ENCODE peak calls at places on chromosomes 2 and 18, in five cellular contexts. One of them, this sample, is unnamed.

GRCh38 chr2:231364961-231365810 is 30.3 kb upstream of the B3GNT7 start:
- DNase-seq in HCT116: no peak
- DNase-seq in GM23248: peak; percentile 81
- DNase-seq in fibroblast of lung: peak; percentile 72
- DNase-seq in PC-3: peak; percentile 98
- DNase-seq in this sample: peak; percentile 92

GRCh38 chr2:64092502-64092901 is 51.7 kb downstream of the PELI1 start:
- DNase-seq in GM23248: no peak
- DNase-seq in fibroblast of lung: no peak
- DNase-seq in PC-3: no peak
- DNase-seq in HCT116: no peak
- DNase-seq in this sample: no peak

GRCh38 chr2:11508279-11508678 is 25.6 kb upstream of the GREB1 start:
- DNase-seq in PC-3: no peak
- DNase-seq in HCT116: no peak
- DNase-seq in GM23248: no peak
- DNase-seq in fibroblast of lung: peak; percentile 31
- DNase-seq in this sample: no peak

GRCh38 chr2:129857200-129857599 is 122.3 kb upstream of the RAB6C start:
- DNase-seq in HCT116: no peak
- DNase-seq in GM23248: no peak
- DNase-seq in fibroblast of lung: no peak
- DNase-seq in PC-3: no peak
- DNase-seq in this sample: peak; percentile 45

GRCh38 chr2:7685342-7686015 is 768.3 kb downstream of the RNF144A start:
- DNase-seq in PC-3: peak; percentile 53
- DNase-seq in HCT116: no peak
- DNase-seq in GM23248: peak; percentile 85
- DNase-seq in fibroblast of lung: peak; percentile 6
- DNase-seq in this sample: peak; percentile 54

GRCh38 chr2:45212953-45213635 is 203.8 kb upstream of the SIX2 start:
- DNase-seq in HCT116: no peak
- DNase-seq in fibroblast of lung: peak; percentile 34
- DNase-seq in GM23248: no peak
- DNase-seq in PC-3: no peak
- DNase-seq in this sample: no peak

GRCh38 chr2:97736185-97736584 is 22.8 kb downstream of the ZAP70 start:
- DNase-seq in fibroblast of lung: no peak
- DNase-seq in PC-3: no peak
- DNase-seq in HCT116: no peak
- DNase-seq in GM23248: no peak
- DNase-seq in this sample: no peak

GRCh38 chr18:49368876-49369440 is 91.5 kb downstream of the DYM start:
- DNase-seq in PC-3: no peak
- DNase-seq in HCT116: no peak
- DNase-seq in fibroblast of lung: peak; percentile 2
- DNase-seq in GM23248: no peak
- DNase-seq in this sample: peak; percentile 52

GRCh38 chr18:33755918-33756590 is 178.0 kb downstream of the ASXL3 start:
- DNase-seq in GM23248: peak; percentile 95
- DNase-seq in PC-3: peak; percentile 64
- DNase-seq in HCT116: no peak
- DNase-seq in fibroblast of lung: peak; percentile 98
- DNase-seq in this sample: peak; percentile 79

GRCh38 chr2:73112026-73112912 is 479 bp downstream of the RAB11FIP5 start:
- DNase-seq in fibroblast of lung: peak; percentile 39
- DNase-seq in PC-3: peak; percentile 36
- DNase-seq in HCT116: peak; percentile 12
- DNase-seq in GM23248: peak; percentile 81
- DNase-seq in this sample: peak; percentile 46

GRCh38 chr18:58997811-58998337 is 133.2 kb downstream of the ZNF532 start:
- DNase-seq in GM23248: peak; percentile 90
- DNase-seq in PC-3: peak; percentile 55
- DNase-seq in fibroblast of lung: peak; percentile 88
- DNase-seq in HCT116: no peak
- DNase-seq in this sample: peak; percentile 59

GRCh38 chr2:117785740-117786139 is 28.8 kb upstream of the DDX18 start:
- DNase-seq in HCT116: peak; percentile 45
- DNase-seq in GM23248: peak; percentile 65
- DNase-seq in PC-3: peak; percentile 68
- DNase-seq in fibroblast of lung: peak; percentile 53
- DNase-seq in this sample: peak; percentile 19

GRCh38 chr2:225431387-225431786 is 31.9 kb downstream of the NYAP2 start:
- DNase-seq in PC-3: no peak
- DNase-seq in HCT116: no peak
- DNase-seq in fibroblast of lung: no peak
- DNase-seq in GM23248: no peak
- DNase-seq in this sample: no peak

GRCh38 chr18:11996190-11996754 is 15.0 kb downstream of the IMPA2 start:
- DNase-seq in PC-3: no peak
- DNase-seq in HCT116: no peak
- DNase-seq in GM23248: no peak
- DNase-seq in fibroblast of lung: no peak
- DNase-seq in this sample: no peak

GRCh38 chr2:44055664-44056063 is 59.9 kb upstream of the LRPPRC start:
- DNase-seq in fibroblast of lung: no peak
- DNase-seq in HCT116: no peak
- DNase-seq in GM23248: no peak
- DNase-seq in PC-3: no peak
- DNase-seq in this sample: no peak

GRCh38 chr2:178309541-178309940 is 115.2 kb downstream of the OSBPL6 start:
- DNase-seq in fibroblast of lung: no peak
- DNase-seq in GM23248: peak; percentile 22
- DNase-seq in HCT116: no peak
- DNase-seq in PC-3: peak; percentile 51
- DNase-seq in this sample: peak; percentile 25

GRCh38 chr2:28717339-28717758 is 34.3 kb upstream of the PPP1CB start:
- DNase-seq in fibroblast of lung: peak; percentile 81
- DNase-seq in PC-3: peak; percentile 77
- DNase-seq in HCT116: peak; percentile 67
- DNase-seq in GM23248: peak; percentile 86
- DNase-seq in this sample: peak; percentile 72

GRCh38 chr2:108444941-108445840 is 3.8 kb upstream of the GCC2 start:
- DNase-seq in GM23248: peak; percentile 10
- DNase-seq in HCT116: no peak
- DNase-seq in PC-3: no peak
- DNase-seq in fibroblast of lung: peak; percentile 16
- DNase-seq in this sample: peak; percentile 19

GRCh38 chr18:25350561-25351201 is 1.3 kb downstream of the ZNF521 start:
- DNase-seq in PC-3: no peak
- DNase-seq in HCT116: no peak
- DNase-seq in GM23248: peak; percentile 84
- DNase-seq in fibroblast of lung: peak; percentile 61
- DNase-seq in this sample: peak; percentile 2

GRCh38 chr2:195566201-195566600 is 90.8 kb upstream of the SLC39A10 start:
- DNase-seq in HCT116: no peak
- DNase-seq in PC-3: peak; percentile 12
- DNase-seq in fibroblast of lung: no peak
- DNase-seq in GM23248: no peak
- DNase-seq in this sample: no peak

GRCh38 chr2:9311488-9311887 is 104.9 kb downstream of the ASAP2 start:
- DNase-seq in HCT116: no peak
- DNase-seq in PC-3: peak; percentile 81
- DNase-seq in fibroblast of lung: peak; percentile 85
- DNase-seq in GM23248: peak; percentile 95
- DNase-seq in this sample: peak; percentile 91

GRCh38 chr2:144628566-144628965 is 108.6 kb upstream of the ZEB2 start:
- DNase-seq in GM23248: no peak
- DNase-seq in PC-3: peak; percentile 55
- DNase-seq in HCT116: no peak
- DNase-seq in fibroblast of lung: no peak
- DNase-seq in this sample: no peak

GRCh38 chr18:43789234-43790000 is 512.1 kb upstream of the SYT4 start:
- DNase-seq in PC-3: no peak
- DNase-seq in GM23248: peak; percentile 7
- DNase-seq in HCT116: no peak
- DNase-seq in fibroblast of lung: peak; percentile 73
- DNase-seq in this sample: no peak

GRCh38 chr2:221104391-221104811 is 467.7 kb downstream of the EPHA4 start:
- DNase-seq in HCT116: no peak
- DNase-seq in fibroblast of lung: peak; percentile 62
- DNase-seq in GM23248: peak; percentile 83
- DNase-seq in PC-3: no peak
- DNase-seq in this sample: peak; percentile 53

GRCh38 chr2:132991464-132992045 is 321.6 kb upstream of the LYPD1 start:
- DNase-seq in GM23248: no peak
- DNase-seq in PC-3: no peak
- DNase-seq in HCT116: no peak
- DNase-seq in fibroblast of lung: no peak
- DNase-seq in this sample: peak; percentile 63

GRCh38 chr2:30339071-30339470 is 107.7 kb downstream of the LBH start:
- DNase-seq in HCT116: no peak
- DNase-seq in PC-3: no peak
- DNase-seq in fibroblast of lung: no peak
- DNase-seq in GM23248: no peak
- DNase-seq in this sample: no peak

GRCh38 chr2:95391641-95392310 is 10.7 kb upstream of the FAHD2A start:
- DNase-seq in fibroblast of lung: no peak
- DNase-seq in HCT116: no peak
- DNase-seq in PC-3: no peak
- DNase-seq in GM23248: no peak
- DNase-seq in this sample: no peak

GRCh38 chr2:177335917-177336450 is 56.6 kb upstream of the AGPS start:
- DNase-seq in GM23248: peak; percentile 55
- DNase-seq in PC-3: no peak
- DNase-seq in HCT116: no peak
- DNase-seq in fibroblast of lung: peak; percentile 34
- DNase-seq in this sample: no peak

GRCh38 chr18:68735498-68736343 is 20.8 kb upstream of the TMX3 start:
- DNase-seq in HCT116: peak; percentile 23
- DNase-seq in GM23248: peak; percentile 82
- DNase-seq in PC-3: peak; percentile 66
- DNase-seq in fibroblast of lung: peak; percentile 79
- DNase-seq in this sample: peak; percentile 37

GRCh38 chr2:195320416-195320973 is 336.5 kb upstream of the SLC39A10 start:
- DNase-seq in PC-3: peak; percentile 27
- DNase-seq in HCT116: no peak
- DNase-seq in fibroblast of lung: no peak
- DNase-seq in GM23248: peak; percentile 18
- DNase-seq in this sample: no peak

GRCh38 chr2:226910384-226910783 is 74.5 kb downstream of the RHBDD1 start:
- DNase-seq in HCT116: no peak
- DNase-seq in GM23248: no peak
- DNase-seq in PC-3: no peak
- DNase-seq in fibroblast of lung: no peak
- DNase-seq in this sample: no peak
- H3K4me2 ChIP-seq in HCT116: no peak overlapping the region
- H3K4me2 ChIP-seq in GM23248: no peak overlapping the region
- H3K4me2 ChIP-seq in PC-3: no peak overlapping the region
- H3K4me2 ChIP-seq in fibroblast of lung: no peak overlapping the region
- H3K4me2 ChIP-seq in this sample: no peak overlapping the region

DNA sequence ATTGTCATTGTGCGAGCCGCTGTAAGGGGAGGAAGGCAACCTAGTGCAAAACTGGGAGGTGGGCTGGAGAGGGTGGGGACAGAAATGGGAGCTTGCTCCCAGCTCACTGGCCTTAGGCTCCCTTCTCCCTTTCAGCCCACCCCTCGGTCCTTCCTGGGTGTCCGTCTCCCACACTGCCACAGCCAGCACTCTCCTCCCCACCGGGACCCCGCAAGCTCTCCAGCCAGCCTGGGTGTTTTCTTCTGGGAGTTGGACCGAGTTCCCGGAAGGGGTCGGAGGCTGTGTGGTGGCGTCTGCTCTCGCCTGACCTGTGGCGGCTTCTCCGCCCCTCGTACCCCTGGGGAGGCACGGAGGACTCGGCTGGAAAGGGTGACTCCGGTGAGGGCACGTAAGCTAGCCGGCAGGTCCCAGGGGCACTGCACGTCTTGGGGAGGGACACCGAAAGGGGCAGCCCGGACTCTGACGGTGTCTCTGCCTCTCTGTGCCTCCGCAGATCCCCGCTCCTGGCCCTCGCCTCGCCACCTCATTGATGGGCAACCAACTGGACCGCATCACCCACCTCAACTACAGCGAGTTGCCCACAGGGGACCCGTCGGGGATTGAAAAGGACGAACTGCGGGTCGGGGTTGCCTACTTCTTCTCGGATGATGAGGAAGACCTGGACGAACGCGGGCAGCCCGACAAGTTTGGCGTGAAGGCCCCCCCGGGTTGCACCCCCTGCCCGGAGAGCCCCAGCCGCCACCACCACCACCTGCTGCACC is 1.1 kb downstream of the LRATD1 start:
- DNase-seq in HCT116: no peak
- DNase-seq in PC-3: peak; percentile 12
- DNase-seq in fibroblast of lung: no peak
- DNase-seq in GM23248: no peak
- DNase-seq in this sample: no peak
- H3K9ac ChIP-seq in HCT116: no peak overlapping the region
- H3K9ac ChIP-seq in PC-3: peak overlapping the region; percentile 85
- H3K9ac ChIP-seq in fibroblast of lung: no peak overlapping the region
- H3K9ac ChIP-seq in GM23248: no peak overlapping the region
- H3K9ac ChIP-seq in this sample: no peak overlapping the region

GRCh38 chr2:142088058-142088568 is 42.7 kb downstream of the LRP1B start:
- DNase-seq in PC-3: no peak
- DNase-seq in HCT116: no peak
- DNase-seq in fibroblast of lung: no peak
- DNase-seq in GM23248: no peak
- DNase-seq in this sample: no peak

GRCh38 chr2:142082363-142082762 is 48.5 kb downstream of the LRP1B start:
- DNase-seq in PC-3: no peak
- DNase-seq in fibroblast of lung: no peak
- DNase-seq in HCT116: no peak
- DNase-seq in GM23248: no peak
- DNase-seq in this sample: no peak
- H3K4me1 ChIP-seq in PC-3: no peaks in the 10 kb centered on the region
- H3K4me1 ChIP-seq in fibroblast of lung: no peaks in the 10 kb centered on the region
- H3K4me1 ChIP-seq in HCT116: no peaks in the 10 kb centered on the region
- H3K4me1 ChIP-seq in GM23248: no peaks in the 10 kb centered on the region
- H3K4me1 ChIP-seq in this sample: no peaks in the 10 kb centered on the region

DNA sequence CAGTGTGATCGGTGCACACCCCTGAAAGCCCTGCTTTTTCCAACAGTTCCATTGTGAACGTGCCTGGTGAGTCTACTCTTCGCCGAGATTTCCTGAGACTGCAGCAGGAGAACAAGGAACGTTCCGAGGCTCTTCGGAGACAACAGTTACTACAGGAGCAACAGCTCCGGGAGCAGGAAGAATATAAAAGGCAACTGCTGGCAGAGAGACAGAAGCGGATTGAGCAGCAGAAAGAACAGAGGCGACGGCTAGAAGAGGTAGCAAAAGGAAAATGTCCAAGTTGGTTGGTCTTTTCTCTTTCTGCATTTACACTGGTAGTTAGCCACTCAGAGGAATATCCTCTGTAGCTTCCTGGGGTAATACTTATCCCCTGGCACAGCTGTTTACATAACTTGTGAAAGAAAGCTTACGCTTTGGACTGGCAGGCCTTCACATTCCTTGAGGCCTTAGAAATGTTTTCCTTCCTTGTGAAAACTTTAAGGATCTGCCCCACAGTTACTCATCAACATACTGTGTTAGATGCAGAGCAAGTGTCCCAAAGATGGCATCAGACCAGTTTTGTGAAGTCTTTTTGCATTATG is 146.6 kb downstream of the MAP4K4 start:
- DNase-seq in HCT116: no peak
- DNase-seq in GM23248: peak; percentile 87
- DNase-seq in fibroblast of lung: peak; percentile 69
- DNase-seq in PC-3: peak; percentile 54
- DNase-seq in this sample: no peak
- H3K4me2 ChIP-seq in HCT116: no peak overlapping the region
- H3K4me2 ChIP-seq in GM23248: peak overlapping the region; percentile 40
- H3K4me2 ChIP-seq in fibroblast of lung: no peak overlapping the region
- H3K4me2 ChIP-seq in PC-3: no peak overlapping the region
- H3K4me2 ChIP-seq in this sample: no peak overlapping the region

GRCh38 chr2:113167962-113168340 is 5.8 kb upstream of the PSD4 start:
- DNase-seq in PC-3: no peak
- DNase-seq in GM23248: no peak
- DNase-seq in fibroblast of lung: no peak
- DNase-seq in HCT116: no peak
- DNase-seq in this sample: no peak
- H3K9ac ChIP-seq in PC-3: no peak overlapping the region
- H3K9ac ChIP-seq in GM23248: no peak overlapping the region
- H3K9ac ChIP-seq in fibroblast of lung: no peak overlapping the region
- H3K9ac ChIP-seq in HCT116: no peak overlapping the region
- H3K9ac ChIP-seq in this sample: no peak overlapping the region